ENCODE peak calls at places on chromosomes 6 and 20, in four cellular contexts. Y is NCI-H2171 treated with DMSO at 0.1 percent for 48 hours, R is iris pigment epithelial cell, K is lower lobe of right lung. E is an unnamed sample.

GRCh38 chr20:8094415-8094818 is 37.6 kb upstream of the PLCB1 start:
- DNase-seq in K (peak), R (peak), Y (peak), E (no peak)

GRCh38 chr6:157292202-157292601 is 31.1 kb downstream of the TMEM242 start:
- DNase-seq in Y (no peak), R (no peak), K (no peak), E (no peak)

GRCh38 chr6:114362396-114362795 is 19.6 kb upstream of the HS3ST5 start:
- DNase-seq in R (no peak), K (no peak), Y (no peak), E (no peak)

GRCh38 chr6:34005845-34006644 is 139.8 kb downstream of the GRM4 start:
- DNase-seq in R (no peak), K (no peak), Y (no peak), E (no peak)

GRCh38 chr6:148401581-148401980 is 58.9 kb downstream of the SASH1 start:
- DNase-seq in Y (no peak), R (no peak), K (no peak), E (no peak)

GRCh38 chr6:157757430-157758403 is 65.3 kb upstream of the SNX9 start:
- DNase-seq in K (no peak), R (no peak), Y (no peak), E (no peak)

GRCh38 chr6:158803733-158804143 is 15.4 kb downstream of the EZR start:
- DNase-seq in R (peak), Y (no peak), K (no peak), E (no peak)

GRCh38 chr6:101986476-101986875 is 593.0 kb downstream of the GRIK2 start:
- DNase-seq in R (no peak), K (no peak), Y (no peak), E (no peak)

GRCh38 chr6:90709597-90709996 is 122.7 kb upstream of the MAP3K7 start:
- DNase-seq in K (no peak), R (no peak), Y (no peak), E (no peak)

GRCh38 chr6:42104095-42104806 is 38.2 kb downstream of the C6orf132 start:
- DNase-seq in Y (no peak), R (peak), K (peak), E (no peak)

GRCh38 chr6:138115877-138116660 is 8.8 kb upstream of the PERP start:
- DNase-seq in R (peak), Y (peak), K (peak), E (peak)

GRCh38 chr6:159084493-159085091 is 39.8 kb upstream of the TAGAP start:
- DNase-seq in R (peak), K (no peak), Y (no peak), E (no peak)

E was measured in NCI-H2227 treated with DMSO at 0.1 percent for 48 hours.